ENCODE peak calls at places on chromosomes 4 and X, in ten cellular contexts. J, N, I, F, C, O, W, U, T and L are unnamed samples.

GRCh38 chr4:22539251-22539650 is 23.4 kb upstream of the ADGRA3 start:
- DNase-seq in J (no peak), N (no peak), I (no peak), F (no peak), C (no peak), O (no peak), W (no peak), U (no peak), T (no peak), L (no peak)

GRCh38 chr4:174357321-174357720 is 73.6 kb downstream of the CEP44 start:
- DNase-seq in J (no peak), N (no peak), I (no peak), F (no peak), C (no peak), O (no peak), W (no peak), U (no peak), T (no peak), L (no peak)

GRCh38 chr4:55253911-55254593 is 92.0 kb upstream of the SRD5A3 start:
- DNase-seq in J (no peak), N (no peak), I (no peak), F (no peak), C (no peak), O (no peak), W (no peak), U (no peak), T (no peak), L (no peak)

GRCh38 chr4:56731857-56732256 is 50.8 kb upstream of the HOPX start:
- DNase-seq in J (no peak), N (no peak), I (no peak), F (no peak), C (no peak), O (peak), W (no peak), U (no peak), T (no peak), L (peak)

GRCh38 chrX:40933132-40934078 is 151.8 kb upstream of the USP9X start:
- DNase-seq in J (no peak), N (no peak), I (peak), F (no peak), C (peak), O (no peak), W (no peak), U (peak), T (peak), L (no peak)

GRCh38 chrX:335758-336155 is 17.2 kb upstream of the GTPBP6 start:
- DNase-seq in J (no peak), N (no peak), I (no peak), F (no peak), C (no peak), O (no peak), W (no peak), U (no peak), T (no peak), L (no peak)

GRCh38 chr4:113094802-113095201 is 45.3 kb downstream of the ANK2 start:
- DNase-seq in J (peak), N (peak), I (peak), F (no peak), C (peak), O (no peak), W (no peak), U (peak), T (peak), L (no peak)

GRCh38 chr4:186628058-186628711 is 72.8 kb upstream of the MTNR1A start:
- DNase-seq in J (no peak), N (no peak), I (no peak), F (no peak), C (no peak), O (no peak), W (no peak), U (no peak), T (no peak), L (no peak)

GRCh38 chr4:892780-893179 is 39.3 kb downstream of the GAK start:
- DNase-seq in J (no peak), N (no peak), I (no peak), F (no peak), C (no peak), O (no peak), W (no peak), U (no peak), T (no peak), L (no peak)

GRCh38 chrX:19864736-19865135 is 22.7 kb downstream of the SH3KBP1 start:
- DNase-seq in J (no peak), N (no peak), I (no peak), F (no peak), C (no peak), O (no peak), W (no peak), U (no peak), T (no peak), L (no peak)

GRCh38 chr4:78566834-78567501 is 15.4 kb downstream of the ANXA3 start:
- DNase-seq in J (no peak), N (no peak), I (no peak), F (no peak), C (no peak), O (no peak), W (no peak), U (no peak), T (no peak), L (no peak)

GRCh38 chrX:132092439-132093065 is 35.3 kb downstream of the FRMD7 start:
- DNase-seq in J (peak), N (peak), I (peak), F (peak), C (peak), O (peak), W (peak), U (peak), T (peak), L (no peak)

GRCh38 chr4:121998024-121998423 is 46.2 kb upstream of the TRPC3 start:
- DNase-seq in J (no peak), N (no peak), I (peak), F (no peak), C (no peak), O (no peak), W (no peak), U (no peak), T (no peak), L (no peak)

GRCh38 chr4:141340458-141340857 is 119.8 kb downstream of the ZNF330 start:
- DNase-seq in J (no peak), N (no peak), I (no peak), F (no peak), C (no peak), O (no peak), W (no peak), U (no peak), T (no peak), L (no peak)

GRCh38 chr4:90951037-90951436 is 823.8 kb downstream of the CCSER1 start:
- DNase-seq in J (no peak), N (peak), I (peak), F (no peak), C (no peak), O (no peak), W (no peak), U (peak), T (peak), L (no peak)

GRCh38 chr4:92136434-92136833 is 167.3 kb upstream of the GRID2 start:
- DNase-seq in J (no peak), N (no peak), I (no peak), F (no peak), C (no peak), O (no peak), W (no peak), U (no peak), T (no peak), L (no peak)

GRCh38 chrX:119190736-119191282 is 45.3 kb upstream of the PGRMC1 start:
- DNase-seq in J (no peak), N (no peak), I (peak), F (no peak), C (no peak), O (no peak), W (no peak), U (peak), T (no peak), L (no peak)

GRCh38 chr4:38190717-38191178 is 230.6 kb downstream of the PTTG2 start:
- DNase-seq in J (no peak), N (peak), I (peak), F (no peak), C (no peak), O (peak), W (no peak), U (peak), T (peak), L (peak)

GRCh38 chr4:85866508-85866907 is 391.6 kb downstream of the ARHGAP24 start:
- DNase-seq in J (no peak), N (no peak), I (peak), F (no peak), C (no peak), O (no peak), W (no peak), U (peak), T (no peak), L (no peak)

GRCh38 chr4:17511041-17511949 is 595 bp downstream of the QDPR start:
- DNase-seq in J (peak), N (peak), I (peak), F (peak), C (peak), O (peak), W (no peak), U (peak), T (peak), L (peak)